ENCODE peak calls at places on chromosomes 2 and 18, in six cellular contexts. One of them, this sample, is unnamed.

GRCh38 chr18:77250926-77251729 is 1.5 kb downstream of the GALR1 start:
- DNase-seq in neural crest cell: no peak
- DNase-seq in NCI-H2081: no peak
- DNase-seq in stimulated activated CD4-positive, alpha-beta T cell treated with anti-CD3 and anti-CD28 coated beads, Interleukin-4, amount 100 ng/mL, for 24 hours: no peak
- DNase-seq in iPS DF 19.7: no peak
- DNase-seq in fibroblast of the aortic adventitia: peak; percentile 3
- DNase-seq in this sample: no peak

GRCh38 chr2:200077838-200078237 is 122.5 kb downstream of the MAIP1 start:
- DNase-seq in NCI-H2081: no peak
- DNase-seq in iPS DF 19.7: no peak
- DNase-seq in neural crest cell: no peak
- DNase-seq in stimulated activated CD4-positive, alpha-beta T cell treated with anti-CD3 and anti-CD28 coated beads, Interleukin-4, amount 100 ng/mL, for 24 hours: no peak
- DNase-seq in fibroblast of the aortic adventitia: no peak
- DNase-seq in this sample: no peak

GRCh38 chr18:34976899-34977786 is 64.1 kb upstream of the MAPRE2 start:
- DNase-seq in iPS DF 19.7: no peak
- DNase-seq in NCI-H2081: peak; percentile 73
- DNase-seq in neural crest cell: peak; percentile 67
- DNase-seq in fibroblast of the aortic adventitia: no peak
- DNase-seq in stimulated activated CD4-positive, alpha-beta T cell treated with anti-CD3 and anti-CD28 coated beads, Interleukin-4, amount 100 ng/mL, for 24 hours: peak; percentile 76
- DNase-seq in this sample: peak; percentile 74

GRCh38 chr2:240565267-240566202 is 2.7 kb upstream of the RNPEPL1 start:
- DNase-seq in neural crest cell: no peak
- DNase-seq in NCI-H2081: no peak
- DNase-seq in stimulated activated CD4-positive, alpha-beta T cell treated with anti-CD3 and anti-CD28 coated beads, Interleukin-4, amount 100 ng/mL, for 24 hours: peak; percentile 90
- DNase-seq in fibroblast of the aortic adventitia: peak; percentile 67
- DNase-seq in iPS DF 19.7: no peak
- DNase-seq in this sample: peak; percentile 64

GRCh38 chr18:41593276-41593675 is 361.8 kb upstream of the PIK3C3 start:
- DNase-seq in iPS DF 19.7: no peak
- DNase-seq in NCI-H2081: no peak
- DNase-seq in fibroblast of the aortic adventitia: no peak
- DNase-seq in stimulated activated CD4-positive, alpha-beta T cell treated with anti-CD3 and anti-CD28 coated beads, Interleukin-4, amount 100 ng/mL, for 24 hours: no peak
- DNase-seq in neural crest cell: no peak
- DNase-seq in this sample: no peak

GRCh38 chr18:27865431-27865830 is 311.5 kb downstream of the CDH2 start:
- DNase-seq in stimulated activated CD4-positive, alpha-beta T cell treated with anti-CD3 and anti-CD28 coated beads, Interleukin-4, amount 100 ng/mL, for 24 hours: no peak
- DNase-seq in neural crest cell: no peak
- DNase-seq in iPS DF 19.7: no peak
- DNase-seq in fibroblast of the aortic adventitia: no peak
- DNase-seq in NCI-H2081: no peak
- DNase-seq in this sample: no peak

GRCh38 chr2:148614332-148615049 is 30.1 kb upstream of the EPC2 start:
- DNase-seq in stimulated activated CD4-positive, alpha-beta T cell treated with anti-CD3 and anti-CD28 coated beads, Interleukin-4, amount 100 ng/mL, for 24 hours: no peak
- DNase-seq in fibroblast of the aortic adventitia: peak; percentile 23
- DNase-seq in neural crest cell: no peak
- DNase-seq in iPS DF 19.7: no peak
- DNase-seq in NCI-H2081: no peak
- DNase-seq in this sample: peak; percentile 80

GRCh38 chr2:74053959-74054715 is 69.4 kb downstream of the TET3 start:
- DNase-seq in fibroblast of the aortic adventitia: no peak
- DNase-seq in NCI-H2081: no peak
- DNase-seq in iPS DF 19.7: no peak
- DNase-seq in neural crest cell: no peak
- DNase-seq in stimulated activated CD4-positive, alpha-beta T cell treated with anti-CD3 and anti-CD28 coated beads, Interleukin-4, amount 100 ng/mL, for 24 hours: no peak
- DNase-seq in this sample: no peak

GRCh38 chr2:51220606-51221005 is 188.7 kb upstream of the NRXN1 start:
- DNase-seq in NCI-H2081: no peak
- DNase-seq in stimulated activated CD4-positive, alpha-beta T cell treated with anti-CD3 and anti-CD28 coated beads, Interleukin-4, amount 100 ng/mL, for 24 hours: no peak
- DNase-seq in iPS DF 19.7: no peak
- DNase-seq in fibroblast of the aortic adventitia: peak; percentile 2
- DNase-seq in neural crest cell: no peak
- DNase-seq in this sample: no peak

GRCh38 chr2:189109921-189110397 is 69.6 kb downstream of the COL5A2 start:
- DNase-seq in neural crest cell: no peak
- DNase-seq in iPS DF 19.7: no peak
- DNase-seq in NCI-H2081: no peak
- DNase-seq in fibroblast of the aortic adventitia: no peak
- DNase-seq in stimulated activated CD4-positive, alpha-beta T cell treated with anti-CD3 and anti-CD28 coated beads, Interleukin-4, amount 100 ng/mL, for 24 hours: no peak
- DNase-seq in this sample: no peak